ENCODE peak calls at places on chromosomes 13 and 19, in seven cellular contexts. D is NCI-H187 treated with DMSO at 0.1 percent for 48 hours, P is body of pancreas, W is aorta, E is nucleus accumbens, K is D341Med, L is activated T-helper 1 cell treated with Interleukin-2 at 50 U/mL for 16 hours. M is an unnamed sample.

GRCh38 chr13:37175996-37176395 is 70.5 kb upstream of the CSNK1A1L start:
- DNase-seq in D (no peak), P (no peak), W (no peak), E (no peak), K (no peak), L (no peak), M (no peak)

GRCh38 chr13:76216729-76217128 is 580.6 kb downstream of the LMO7 start:
- DNase-seq in D (no peak), P (no peak), W (no peak), E (no peak), K (no peak), L (no peak), M (no peak)

GRCh38 chr19:38850976-38851621 is 1.3 kb upstream of the HNRNPL start:
- DNase-seq in D (no peak), P (no peak), W (no peak), E (no peak), K (no peak), L (peak), M (no peak)

GRCh38 chr13:79692846-79693245 is 211.9 kb downstream of the NDFIP2 start:
- DNase-seq in D (no peak), P (no peak), W (no peak), E (no peak), K (no peak), L (no peak), M (no peak)

GRCh38 chr13:77390391-77390790 is 63.5 kb upstream of the MYCBP2 start:
- DNase-seq in D (no peak), P (no peak), W (no peak), E (no peak), K (no peak), L (no peak), M (no peak)

GRCh38 chr13:108342369-108343289 is 73.1 kb downstream of the TNFSF13B start:
- DNase-seq in D (no peak), P (no peak), W (no peak), E (peak), K (peak), L (no peak), M (no peak)

GRCh38 chr13:19048381-19048780 is 133.2 kb downstream of the TUBA3C start:
- DNase-seq in D (no peak), P (no peak), W (no peak), E (no peak), K (no peak), L (no peak), M (no peak)

GRCh38 chr13:25170554-25171107 is 1.5 kb downstream of the AMER2 start:
- DNase-seq in D (no peak), P (no peak), W (no peak), E (peak), K (peak), L (no peak), M (no peak)

GRCh38 chr13:69124996-69125395 is 982.6 kb upstream of the ATXN8OS start:
- DNase-seq in D (no peak), P (no peak), W (no peak), E (no peak), K (no peak), L (no peak), M (no peak)

GRCh38 chr13:46866150-46866549 is 30.7 kb downstream of the HTR2A start:
- DNase-seq in D (no peak), P (no peak), W (no peak), E (no peak), K (peak), L (no peak), M (no peak)

GRCh38 chr19:40472516-40472915 is 5.7 kb downstream of the SPTBN4 start:
- DNase-seq in D (no peak), P (no peak), W (no peak), E (no peak), K (no peak), L (no peak), M (no peak)

GRCh38 chr19:30131722-30132291 is 189.8 kb downstream of the URI1 start:
- DNase-seq in D (no peak), P (no peak), W (no peak), E (no peak), K (no peak), L (no peak), M (no peak)

GRCh38 chr13:112781287-112781686 is 91.4 kb downstream of the ATP11A start:
- DNase-seq in D (no peak), P (no peak), W (peak), E (no peak), K (no peak), L (no peak), M (no peak)

GRCh38 chr13:101695870-101696516 is 243.5 kb downstream of the ITGBL1 start:
- DNase-seq in D (no peak), P (no peak), W (no peak), E (no peak), K (no peak), L (no peak), M (no peak)

GRCh38 chr19:47469719-47470118 is 2.0 kb downstream of the SLC8A2 start:
- DNase-seq in D (no peak), P (no peak), W (no peak), E (no peak), K (no peak), L (no peak), M (no peak)

GRCh38 chr19:16441661-16442071 is 30.1 kb downstream of the EPS15L1 start:
- DNase-seq in D (no peak), P (no peak), W (no peak), E (no peak), K (peak), L (no peak), M (no peak)

GRCh38 chr13:27644302-27644701 is 22.6 kb downstream of the POLR1D start:
- DNase-seq in D (no peak), P (no peak), W (no peak), E (no peak), K (peak), L (no peak), M (no peak)

GRCh38 chr13:60143775-60144174 is 20.0 kb downstream of the DIAPH3 start:
- DNase-seq in D (no peak), P (no peak), W (no peak), E (no peak), K (peak), L (no peak), M (no peak)

GRCh38 chr13:100528353-100528752 is 60.2 kb downstream of the GGACT start:
- DNase-seq in D (no peak), P (no peak), W (no peak), E (no peak), K (no peak), L (no peak), M (no peak)

GRCh38 chr13:22062478-22063205 is 391.8 kb downstream of the FGF9 start:
- DNase-seq in D (no peak), P (no peak), W (no peak), E (no peak), K (no peak), L (no peak), M (no peak)

GRCh38 chr13:113599396-113599795 is 14.8 kb downstream of the TFDP1 start:
- DNase-seq in D (no peak), P (peak), W (peak), E (no peak), K (no peak), L (no peak), M (no peak)

GRCh38 chr13:96581741-96582140 is 412.5 kb downstream of the OXGR1 start:
- DNase-seq in D (no peak), P (no peak), W (no peak), E (no peak), K (no peak), L (no peak), M (no peak)

GRCh38 chr19:1690570-1691307 is 38.3 kb upstream of the TCF3 start:
- DNase-seq in D (no peak), P (peak), W (peak), E (no peak), K (peak), L (no peak), M (no peak)

GRCh38 chr19:11069451-11070009 is 19.7 kb upstream of the LDLR start:
- DNase-seq in D (no peak), P (no peak), W (no peak), E (no peak), K (no peak), L (no peak), M (no peak)

GRCh38 chr13:27006519-27007161 is 165.0 kb downstream of the USP12 start:
- DNase-seq in D (peak), P (peak), W (no peak), E (peak), K (peak), L (no peak), M (peak)

GRCh38 chr13:33340631-33341030 is 55.1 kb upstream of the STARD13 start:
- DNase-seq in D (no peak), P (no peak), W (no peak), E (no peak), K (no peak), L (no peak), M (no peak)